ENCODE peak calls at places on chromosomes 4 and X, in seven cellular contexts. One of them, this sample, is unnamed.

GRCh38 chr4:88938138-88938537 is 118.8 kb downstream of the FAM13A start:
- DNase-seq in CD8-positive, alpha-beta T cell: no peak
- DNase-seq in cardiac fibroblast: peak
- DNase-seq in upper lobe of right lung: no peak
- DNase-seq in cardiac muscle cell: peak
- DNase-seq in BE2C: no peak
- DNase-seq in left ventricle myocardium inferior: no peak
- DNase-seq in this sample: peak

GRCh38 chrX:130705591-130705990 is 197.4 kb downstream of the ENOX2 start:
- DNase-seq in left ventricle myocardium inferior: no peak
- DNase-seq in cardiac muscle cell: no peak
- DNase-seq in cardiac fibroblast: no peak
- DNase-seq in CD8-positive, alpha-beta T cell: no peak
- DNase-seq in BE2C: no peak
- DNase-seq in upper lobe of right lung: no peak
- DNase-seq in this sample: no peak

GRCh38 chr4:52951016-52951415 is 88.9 kb downstream of the RASL11B start:
- DNase-seq in cardiac muscle cell: no peak
- DNase-seq in CD8-positive, alpha-beta T cell: no peak
- DNase-seq in BE2C: no peak
- DNase-seq in left ventricle myocardium inferior: no peak
- DNase-seq in cardiac fibroblast: no peak
- DNase-seq in upper lobe of right lung: no peak
- DNase-seq in this sample: no peak

GRCh38 chr4:85842540-85842939 is 367.6 kb downstream of the ARHGAP24 start:
- DNase-seq in cardiac muscle cell: peak
- DNase-seq in left ventricle myocardium inferior: no peak
- DNase-seq in BE2C: no peak
- DNase-seq in CD8-positive, alpha-beta T cell: no peak
- DNase-seq in cardiac fibroblast: no peak
- DNase-seq in upper lobe of right lung: no peak
- DNase-seq in this sample: no peak

GRCh38 chrX:17022205-17022604 is 75.7 kb downstream of the REPS2 start:
- DNase-seq in cardiac muscle cell: peak
- DNase-seq in CD8-positive, alpha-beta T cell: no peak
- DNase-seq in cardiac fibroblast: peak
- DNase-seq in left ventricle myocardium inferior: no peak
- DNase-seq in upper lobe of right lung: no peak
- DNase-seq in BE2C: no peak
- DNase-seq in this sample: peak

GRCh38 chr4:170386974-170387373 is 297.2 kb upstream of the AADAT start:
- DNase-seq in left ventricle myocardium inferior: no peak
- DNase-seq in cardiac fibroblast: peak
- DNase-seq in cardiac muscle cell: no peak
- DNase-seq in CD8-positive, alpha-beta T cell: no peak
- DNase-seq in BE2C: no peak
- DNase-seq in upper lobe of right lung: no peak
- DNase-seq in this sample: no peak

GRCh38 chr4:113893546-113893945 is 85.9 kb downstream of the ARSJ start:
- DNase-seq in BE2C: no peak
- DNase-seq in cardiac muscle cell: peak
- DNase-seq in left ventricle myocardium inferior: no peak
- DNase-seq in cardiac fibroblast: peak
- DNase-seq in CD8-positive, alpha-beta T cell: no peak
- DNase-seq in upper lobe of right lung: no peak
- DNase-seq in this sample: no peak

GRCh38 chr4:166202991-166203390 is 330.0 kb downstream of the TLL1 start:
- DNase-seq in upper lobe of right lung: no peak
- DNase-seq in BE2C: no peak
- DNase-seq in cardiac fibroblast: no peak
- DNase-seq in left ventricle myocardium inferior: no peak
- DNase-seq in cardiac muscle cell: no peak
- DNase-seq in CD8-positive, alpha-beta T cell: no peak
- DNase-seq in this sample: no peak

GRCh38 chrX:92260102-92260501 is 480.9 kb downstream of the PCDH11X start:
- DNase-seq in BE2C: no peak
- DNase-seq in CD8-positive, alpha-beta T cell: no peak
- DNase-seq in left ventricle myocardium inferior: no peak
- DNase-seq in cardiac muscle cell: no peak
- DNase-seq in cardiac fibroblast: no peak
- DNase-seq in upper lobe of right lung: no peak
- DNase-seq in this sample: no peak

GRCh38 chr4:128904821-128905220 is 95.3 kb downstream of the JADE1 start:
- DNase-seq in left ventricle myocardium inferior: no peak
- DNase-seq in cardiac fibroblast: no peak
- DNase-seq in CD8-positive, alpha-beta T cell: no peak
- DNase-seq in BE2C: no peak
- DNase-seq in cardiac muscle cell: no peak
- DNase-seq in upper lobe of right lung: no peak
- DNase-seq in this sample: no peak

GRCh38 chr4:38068107-38068506 is 107.9 kb downstream of the PTTG2 start:
- DNase-seq in BE2C: no peak
- DNase-seq in cardiac fibroblast: no peak
- DNase-seq in CD8-positive, alpha-beta T cell: no peak
- DNase-seq in cardiac muscle cell: no peak
- DNase-seq in upper lobe of right lung: no peak
- DNase-seq in left ventricle myocardium inferior: no peak
- DNase-seq in this sample: no peak

GRCh38 chr4:139530833-139531427 is 25.1 kb downstream of the SETD7 start:
- DNase-seq in cardiac muscle cell: peak
- DNase-seq in left ventricle myocardium inferior: no peak
- DNase-seq in cardiac fibroblast: peak
- DNase-seq in CD8-positive, alpha-beta T cell: peak
- DNase-seq in upper lobe of right lung: no peak
- DNase-seq in BE2C: peak
- DNase-seq in this sample: no peak

GRCh38 chr4:73811841-73812240 is 24.6 kb upstream of the CXCL6 start:
- DNase-seq in left ventricle myocardium inferior: no peak
- DNase-seq in BE2C: no peak
- DNase-seq in cardiac muscle cell: no peak
- DNase-seq in CD8-positive, alpha-beta T cell: no peak
- DNase-seq in cardiac fibroblast: no peak
- DNase-seq in upper lobe of right lung: no peak
- DNase-seq in this sample: no peak

GRCh38 chr4:5568931-5569330 is 139.4 kb downstream of the EVC2 start:
- DNase-seq in cardiac fibroblast: no peak
- DNase-seq in BE2C: no peak
- DNase-seq in left ventricle myocardium inferior: no peak
- DNase-seq in CD8-positive, alpha-beta T cell: no peak
- DNase-seq in upper lobe of right lung: no peak
- DNase-seq in cardiac muscle cell: no peak
- DNase-seq in this sample: no peak

GRCh38 chrX:129980043-129980442 is 2.4 kb upstream of the BCORL1 start:
- DNase-seq in CD8-positive, alpha-beta T cell: no peak
- DNase-seq in left ventricle myocardium inferior: no peak
- DNase-seq in BE2C: no peak
- DNase-seq in upper lobe of right lung: peak
- DNase-seq in cardiac muscle cell: peak
- DNase-seq in cardiac fibroblast: no peak
- DNase-seq in this sample: no peak

GRCh38 chr4:61373901-61374611 is 173.9 kb downstream of the ADGRL3 start:
- DNase-seq in cardiac fibroblast: peak
- DNase-seq in left ventricle myocardium inferior: no peak
- DNase-seq in upper lobe of right lung: no peak
- DNase-seq in CD8-positive, alpha-beta T cell: no peak
- DNase-seq in cardiac muscle cell: peak
- DNase-seq in BE2C: no peak
- DNase-seq in this sample: peak

GRCh38 chrX:11367609-11368430 is 74.6 kb downstream of the AMELX start:
- DNase-seq in cardiac fibroblast: peak
- DNase-seq in cardiac muscle cell: peak
- DNase-seq in upper lobe of right lung: no peak
- DNase-seq in BE2C: no peak
- DNase-seq in CD8-positive, alpha-beta T cell: no peak
- DNase-seq in left ventricle myocardium inferior: no peak
- DNase-seq in this sample: no peak

GRCh38 chr4:153933851-153934688 is 145.2 kb upstream of the SFRP2 start:
- DNase-seq in BE2C: no peak
- DNase-seq in cardiac fibroblast: no peak
- DNase-seq in left ventricle myocardium inferior: no peak
- DNase-seq in upper lobe of right lung: no peak
- DNase-seq in cardiac muscle cell: no peak
- DNase-seq in CD8-positive, alpha-beta T cell: no peak
- DNase-seq in this sample: no peak

GRCh38 chrX:127621780-127622179 is 430.4 kb downstream of the ACTRT1 start:
- DNase-seq in BE2C: no peak
- DNase-seq in cardiac fibroblast: no peak
- DNase-seq in left ventricle myocardium inferior: no peak
- DNase-seq in CD8-positive, alpha-beta T cell: no peak
- DNase-seq in upper lobe of right lung: no peak
- DNase-seq in cardiac muscle cell: no peak
- DNase-seq in this sample: no peak

GRCh38 chr4:77818077-77818666 is 996 bp downstream of the CNOT6L start:
- DNase-seq in CD8-positive, alpha-beta T cell: no peak
- DNase-seq in left ventricle myocardium inferior: peak
- DNase-seq in cardiac fibroblast: peak
- DNase-seq in upper lobe of right lung: peak
- DNase-seq in cardiac muscle cell: peak
- DNase-seq in BE2C: peak
- DNase-seq in this sample: peak

GRCh38 chr4:140702096-140702757 is 54.0 kb downstream of the TBC1D9 start:
- DNase-seq in CD8-positive, alpha-beta T cell: no peak
- DNase-seq in cardiac muscle cell: no peak
- DNase-seq in upper lobe of right lung: no peak
- DNase-seq in cardiac fibroblast: no peak
- DNase-seq in left ventricle myocardium inferior: no peak
- DNase-seq in BE2C: no peak
- DNase-seq in this sample: no peak

GRCh38 chr4:41399191-41399590 is 138.8 kb upstream of the LIMCH1 start:
- DNase-seq in left ventricle myocardium inferior: no peak
- DNase-seq in cardiac muscle cell: no peak
- DNase-seq in upper lobe of right lung: no peak
- DNase-seq in BE2C: no peak
- DNase-seq in cardiac fibroblast: no peak
- DNase-seq in CD8-positive, alpha-beta T cell: no peak
- DNase-seq in this sample: no peak

GRCh38 chrX:8366491-8366890 is 98.1 kb upstream of the VCX3B start:
- DNase-seq in left ventricle myocardium inferior: no peak
- DNase-seq in cardiac muscle cell: no peak
- DNase-seq in cardiac fibroblast: peak
- DNase-seq in BE2C: no peak
- DNase-seq in upper lobe of right lung: no peak
- DNase-seq in CD8-positive, alpha-beta T cell: no peak
- DNase-seq in this sample: no peak

GRCh38 chr4:70778888-70779422 is 57.2 kb downstream of the RUFY3 start:
- DNase-seq in cardiac muscle cell: peak
- DNase-seq in upper lobe of right lung: no peak
- DNase-seq in BE2C: no peak
- DNase-seq in left ventricle myocardium inferior: no peak
- DNase-seq in CD8-positive, alpha-beta T cell: no peak
- DNase-seq in cardiac fibroblast: peak
- DNase-seq in this sample: peak

GRCh38 chrX:17374619-17375360 is at the start of gene NHS:
- DNase-seq in upper lobe of right lung: peak
- DNase-seq in BE2C: peak
- DNase-seq in CD8-positive, alpha-beta T cell: no peak
- DNase-seq in cardiac fibroblast: peak
- DNase-seq in cardiac muscle cell: peak
- DNase-seq in left ventricle myocardium inferior: peak
- DNase-seq in this sample: no peak

GRCh38 chrX:138026211-138026610 is 460.3 kb downstream of the ZIC3 start:
- DNase-seq in cardiac fibroblast: no peak
- DNase-seq in left ventricle myocardium inferior: no peak
- DNase-seq in cardiac muscle cell: no peak
- DNase-seq in BE2C: no peak
- DNase-seq in upper lobe of right lung: no peak
- DNase-seq in CD8-positive, alpha-beta T cell: no peak
- DNase-seq in this sample: no peak

GRCh38 chr4:182448281-182449151 is 205.3 kb downstream of the TENM3 start:
- DNase-seq in CD8-positive, alpha-beta T cell: no peak
- DNase-seq in BE2C: peak
- DNase-seq in upper lobe of right lung: peak
- DNase-seq in cardiac fibroblast: peak
- DNase-seq in left ventricle myocardium inferior: peak
- DNase-seq in cardiac muscle cell: peak
- DNase-seq in this sample: peak
- H3K4me3 ChIP-seq in CD8-positive, alpha-beta T cell: no peak
- H3K4me3 ChIP-seq in BE2C: peak
- H3K4me3 ChIP-seq in upper lobe of right lung: peak
- H3K4me3 ChIP-seq in cardiac fibroblast: peak
- H3K4me3 ChIP-seq in left ventricle myocardium inferior: peak
- H3K4me3 ChIP-seq in cardiac muscle cell: peak
- H3K4me3 ChIP-seq in this sample: peak

GRCh38 chrX:15404712-15405111 is 20.5 kb upstream of the VEGFD start:
- DNase-seq in cardiac muscle cell: peak
- DNase-seq in left ventricle myocardium inferior: peak
- DNase-seq in upper lobe of right lung: no peak
- DNase-seq in CD8-positive, alpha-beta T cell: no peak
- DNase-seq in cardiac fibroblast: peak
- DNase-seq in BE2C: peak
- DNase-seq in this sample: no peak

GRCh38 chrX:15395794-15396193 is 11.6 kb upstream of the VEGFD start:
- DNase-seq in BE2C: no peak
- DNase-seq in cardiac fibroblast: no peak
- DNase-seq in upper lobe of right lung: no peak
- DNase-seq in CD8-positive, alpha-beta T cell: no peak
- DNase-seq in cardiac muscle cell: no peak
- DNase-seq in left ventricle myocardium inferior: no peak
- DNase-seq in this sample: no peak

GRCh38 chrX:15398874-15399273 is 14.7 kb upstream of the VEGFD start:
- DNase-seq in BE2C: no peak
- DNase-seq in upper lobe of right lung: no peak
- DNase-seq in left ventricle myocardium inferior: no peak
- DNase-seq in cardiac muscle cell: no peak
- DNase-seq in CD8-positive, alpha-beta T cell: no peak
- DNase-seq in cardiac fibroblast: no peak
- DNase-seq in this sample: no peak

GRCh38 chrX:15401373-15401772 is 17.2 kb upstream of the VEGFD start:
- DNase-seq in left ventricle myocardium inferior: no peak
- DNase-seq in cardiac fibroblast: no peak
- DNase-seq in upper lobe of right lung: no peak
- DNase-seq in BE2C: no peak
- DNase-seq in CD8-positive, alpha-beta T cell: no peak
- DNase-seq in cardiac muscle cell: no peak
- DNase-seq in this sample: no peak

GRCh38 chrX:15399901-15400500 is 15.8 kb upstream of the VEGFD start:
- DNase-seq in cardiac muscle cell: peak
- DNase-seq in left ventricle myocardium inferior: no peak
- DNase-seq in BE2C: no peak
- DNase-seq in CD8-positive, alpha-beta T cell: no peak
- DNase-seq in upper lobe of right lung: no peak
- DNase-seq in cardiac fibroblast: peak
- DNase-seq in this sample: no peak
- TF ChIP-seq CTCF in cardiac muscle cell: no peak
- TF ChIP-seq CTCF in left ventricle myocardium inferior: no peak
- TF ChIP-seq CTCF in BE2C: no peak
- TF ChIP-seq CTCF in CD8-positive, alpha-beta T cell: no peak
- TF ChIP-seq CTCF in upper lobe of right lung: no peak
- TF ChIP-seq CTCF in cardiac fibroblast: no peak
- TF ChIP-seq CTCF in this sample: no peak

GRCh38 chrX:145484740-145485139 is 237.4 kb downstream of the SPANXN1 start:
- DNase-seq in upper lobe of right lung: no peak
- DNase-seq in left ventricle myocardium inferior: no peak
- DNase-seq in BE2C: no peak
- DNase-seq in cardiac muscle cell: no peak
- DNase-seq in cardiac fibroblast: no peak
- DNase-seq in CD8-positive, alpha-beta T cell: no peak
- DNase-seq in this sample: no peak
- H3K4me3 ChIP-seq in upper lobe of right lung: no peak
- H3K4me3 ChIP-seq in left ventricle myocardium inferior: no peak
- H3K4me3 ChIP-seq in BE2C: no peak
- H3K4me3 ChIP-seq in cardiac muscle cell: no peak
- H3K4me3 ChIP-seq in cardiac fibroblast: no peak
- H3K4me3 ChIP-seq in CD8-positive, alpha-beta T cell: no peak
- H3K4me3 ChIP-seq in this sample: no peak

GRCh38 chrX:68719904-68720614 is 72.6 kb downstream of the STARD8 start:
- DNase-seq in cardiac fibroblast: no peak
- DNase-seq in upper lobe of right lung: no peak
- DNase-seq in cardiac muscle cell: no peak
- DNase-seq in CD8-positive, alpha-beta T cell: no peak
- DNase-seq in BE2C: no peak
- DNase-seq in left ventricle myocardium inferior: no peak
- DNase-seq in this sample: no peak
- TF ChIP-seq CTCF in cardiac fibroblast: peak
- TF ChIP-seq CTCF in upper lobe of right lung: no peak
- TF ChIP-seq CTCF in cardiac muscle cell: peak
- TF ChIP-seq CTCF in CD8-positive, alpha-beta T cell: no peak
- TF ChIP-seq CTCF in BE2C: peak
- TF ChIP-seq CTCF in left ventricle myocardium inferior: peak
- TF ChIP-seq CTCF in this sample: peak